ENCODE peak calls at places on chromosome 14, in six cellular contexts. I, V, B, D, E and G are unnamed samples.

GRCh38 chr14:32934891-32935633 is 3.6 kb upstream of the NPAS3 start:
- DNase-seq in I (no peak), E (no peak), V (peak; percentile 12), B (no peak), D (no peak), G (peak; percentile 25)

GRCh38 chr14:104171948-104172347 is 33.6 kb downstream of the KIF26A start:
- DNase-seq in D (peak; percentile 3), B (no peak), E (no peak), V (no peak), I (no peak), G (no peak)

GRCh38 chr14:77369280-77369679 is 7.6 kb downstream of the TMED8 start:
- DNase-seq in I (no peak), E (no peak), V (no peak), B (no peak), D (no peak), G (no peak)

GRCh38 chr14:85534435-85534834 is 4.5 kb downstream of the FLRT2 start:
- DNase-seq in D (peak; percentile 25), E (no peak), I (peak; percentile 25), V (no peak), B (no peak), G (peak; percentile 58)

GRCh38 chr14:63180017-63180416 is 24.2 kb upstream of the RHOJ start:
- DNase-seq in B (no peak), D (no peak), E (no peak), I (peak; percentile 63), V (no peak), G (peak; percentile 37)

GRCh38 chr14:43896044-43896443 is 611.0 kb downstream of the FSCB start:
- DNase-seq in V (no peak), I (no peak), E (no peak), B (no peak), D (no peak), G (no peak)

GRCh38 chr14:54881235-54881760 is 21.3 kb downstream of the GCH1 start:
- DNase-seq in B (no peak), V (peak; percentile 56), I (peak; percentile 47), D (peak; percentile 68), E (no peak), G (peak; percentile 78)

GRCh38 chr14:100804558-100805309 is 21.2 kb upstream of the MEG3 start:
- DNase-seq in D (no peak), I (no peak), V (no peak), B (no peak), E (no peak), G (no peak)

GRCh38 chr14:69652942-69653680 is 41.7 kb downstream of the SUSD6 start:
- DNase-seq in I (no peak), E (no peak), V (no peak), B (no peak), D (no peak), G (peak; percentile 32)

GRCh38 chr14:78666336-78667056 is 496.3 kb downstream of the NRXN3 start:
- DNase-seq in E (no peak), V (no peak), D (no peak), I (no peak), B (no peak), G (no peak)

GRCh38 chr14:53381879-53382278 is 228.8 kb upstream of the DDHD1 start:
- DNase-seq in V (no peak), D (no peak), I (no peak), B (no peak), E (no peak), G (no peak)

GRCh38 chr14:74919421-74920165 is 3.5 kb downstream of the RPS6KL1 start:
- DNase-seq in B (no peak), E (no peak), I (no peak), D (peak; percentile 27), V (peak; percentile 40), G (peak; percentile 82)

GRCh38 chr14:99590746-99591555 is 13.1 kb downstream of the CCDC85C start:
- DNase-seq in B (no peak), I (peak; percentile 54), D (no peak), V (peak; percentile 55), E (no peak), G (peak; percentile 74)

GRCh38 chr14:94330432-94330831 is 7.3 kb upstream of the SERPINA6 start:
- DNase-seq in V (no peak), I (no peak), E (no peak), B (no peak), D (no peak), G (no peak)

GRCh38 chr14:36661506-36662257 is at the start of gene PAX9:
- DNase-seq in E (peak; percentile 92), D (peak; percentile 87), B (peak; percentile 69), I (peak; percentile 42), V (peak; percentile 44), G (peak; percentile 90)

GRCh38 chr14:100394886-100395672 is 71.9 kb downstream of the SLC25A47 start:
- DNase-seq in E (no peak), V (no peak), B (no peak), I (no peak), D (no peak), G (no peak)

GRCh38 chr14:31059152-31059924 is 33.2 kb upstream of the STRN3 start:
- DNase-seq in D (peak; percentile 75), V (peak; percentile 93), E (no peak), B (no peak), I (peak; percentile 88), G (peak; percentile 85)

GRCh38 chr14:65827520-65827919 is 415.0 kb downstream of the FUT8 start:
- DNase-seq in E (no peak), V (no peak), B (no peak), I (no peak), D (no peak), G (no peak)

GRCh38 chr14:65821224-65821753 is 408.8 kb downstream of the FUT8 start:
- DNase-seq in E (no peak), B (no peak), V (no peak), I (no peak), D (no peak), G (no peak)

GRCh38 chr14:65824285-65824977 is 411.9 kb downstream of the FUT8 start:
- DNase-seq in I (peak; percentile 81), D (peak; percentile 42), E (no peak), V (peak; percentile 40), B (peak; percentile 32), G (peak; percentile 71)

GRCh38 chr14:65824978-65825299 is 412.4 kb downstream of the FUT8 start:
- DNase-seq in D (no peak), B (no peak), V (no peak), I (no peak), E (no peak), G (no peak)

DNA sequence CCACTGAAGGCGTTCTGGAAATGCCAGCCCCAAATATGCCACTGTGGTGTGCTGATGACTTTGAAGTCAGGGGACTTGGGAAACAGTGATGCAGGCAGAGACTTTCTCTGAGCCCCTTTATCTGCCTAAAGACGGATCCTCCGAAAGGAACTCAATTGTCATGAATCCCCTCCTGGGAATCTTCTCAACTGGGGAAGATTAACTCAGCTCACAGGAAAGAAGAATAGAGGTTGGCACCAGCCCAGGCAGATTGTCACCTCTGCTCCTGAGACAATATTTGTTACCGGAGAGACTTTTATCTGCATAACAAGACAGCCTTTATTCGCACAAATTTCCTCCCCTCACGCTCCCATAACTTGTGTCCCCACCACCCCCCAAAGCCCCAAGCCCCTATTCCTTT is 414.4 kb downstream of the FUT8 start:
- DNase-seq in B (no peak), E (no peak), I (no peak), V (no peak), D (no peak), G (no peak)
- H3K36me3 ChIP-seq in B (no peaks in the 10 kb centered on the region), E (no peaks in the 10 kb centered on the region), I (no peaks in the 10 kb centered on the region), V (no peaks in the 10 kb centered on the region), D (no peaks in the 10 kb centered on the region), G (no peaks in the 10 kb centered on the region)

DNA sequence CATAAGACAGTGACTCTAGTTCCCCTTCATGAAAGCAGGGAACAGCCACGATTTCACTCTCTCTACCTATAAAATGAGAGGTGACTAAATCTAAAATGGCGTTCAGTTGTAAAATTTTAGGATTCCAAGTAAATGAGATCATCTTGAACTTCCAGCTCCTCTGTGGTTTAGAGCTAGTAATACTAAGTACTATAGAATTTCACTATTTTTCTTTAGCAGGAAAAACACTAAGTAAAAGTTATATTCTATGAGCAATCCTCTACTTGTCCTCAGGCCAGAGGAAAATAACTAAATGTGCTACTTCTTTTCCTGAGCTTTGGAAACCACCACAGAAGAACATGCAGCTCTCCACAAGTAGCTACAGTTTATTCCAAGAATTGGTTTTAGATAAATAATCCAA is 55.6 kb downstream of the NIN start:
- DNase-seq in I (peak; percentile 92), E (no peak), D (peak; percentile 87), B (peak; percentile 52), V (peak; percentile 89), G (peak; percentile 93)
- H3K4me2 ChIP-seq in I (peak overlapping the region; percentile 73), E (no peak overlapping the region), D (peak overlapping the region; percentile 61), B (peak overlapping the region; percentile 28), V (peak overlapping the region; percentile 65), G (peak overlapping the region; percentile 71)

GRCh38 chr14:28765907-28766504 is 581 bp upstream of the FOXG1 start:
- DNase-seq in V (no peak), B (no peak), I (no peak), E (no peak), D (no peak), G (peak; percentile 29)
- TF ChIP-seq EZH2 in V (peak; percentile 63), B (peak; percentile 80), I (peak; percentile 86), E (peak; percentile 84), D (peak; percentile 95), G (peak; percentile 90)

DNA sequence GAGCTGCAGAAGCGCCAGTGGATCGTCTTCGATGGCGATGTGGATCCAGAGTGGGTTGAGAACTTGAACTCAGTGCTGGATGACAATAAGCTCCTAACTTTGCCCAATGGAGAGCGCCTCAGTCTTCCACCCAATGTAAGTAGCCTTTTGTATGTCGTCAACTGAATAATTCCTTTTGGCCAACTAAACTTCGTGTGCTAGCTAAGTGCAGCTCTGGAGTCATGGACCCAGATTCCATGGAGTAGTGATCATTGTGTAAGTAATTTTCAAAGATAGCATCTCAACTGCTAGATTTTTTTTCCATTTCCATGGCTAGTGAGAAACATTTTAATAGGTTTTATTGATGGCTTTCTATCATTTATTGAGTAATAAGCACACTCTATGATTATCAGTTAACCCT is 48.0 kb downstream of the DYNC1H1 start:
- DNase-seq in E (no peak), V (no peak), D (no peak), B (no peak), I (no peak), G (no peak)
- H3K36me3 ChIP-seq in E (peaks cover 99% of the 10 kb centered on the region), V (peaks cover 91% of the 10 kb centered on the region), D (peaks cover 72% of the 10 kb centered on the region), B (peaks cover 82% of the 10 kb centered on the region), I (peaks cover 66% of the 10 kb centered on the region), G (peaks cover 92% of the 10 kb centered on the region)

GRCh38 chr14:49193365-49194050 is 392.7 kb downstream of the RPS29 start:
- DNase-seq in B (no peak), D (no peak), I (no peak), V (no peak), E (no peak), G (no peak)
- H3K4me2 ChIP-seq in B (no peak overlapping the region), D (no peak overlapping the region), I (no peak overlapping the region), V (no peak overlapping the region), E (no peak overlapping the region), G (no peak overlapping the region)